ENCODE peak calls at places on chromosomes 5 and 9, in five cellular contexts. A is breast epithelium, W is A673, Y is aorta, J is HCT116. H is an unnamed sample. For H3K4me1, the result is how much of the 10 kb centered on the place peaks cover.

GRCh38 chr9:78325343-78325742 is 28.4 kb downstream of the PSAT1 start:
- DNase-seq in W (peak), A (no peak), Y (no peak), J (no peak), H (no peak)

GRCh38 chr9:5543875-5544702 is 33.8 kb downstream of the PDCD1LG2 start:
- DNase-seq in J (no peak), W (no peak), A (no peak), Y (no peak), H (no peak)

GRCh38 chr5:54217826-54218503 is 92.4 kb downstream of the ARL15 start:
- DNase-seq in A (no peak), W (peak), Y (no peak), J (peak), H (no peak)

GRCh38 chr9:109254317-109254716 is 66.5 kb downstream of the EPB41L4B start:
- DNase-seq in Y (no peak), J (no peak), W (no peak), A (no peak), H (no peak)

GRCh38 chr9:114273461-114273881 is 49.4 kb upstream of the ORM1 start:
- DNase-seq in J (no peak), W (no peak), Y (peak), A (peak), H (no peak)

GRCh38 chr5:41908374-41909079 is 4.4 kb downstream of the RIMOC1 start:
- DNase-seq in Y (no peak), W (no peak), J (no peak), A (no peak), H (no peak)

GRCh38 chr9:116800885-116801284 is 113.8 kb downstream of the TRIM32 start:
- DNase-seq in W (peak), Y (no peak), A (no peak), J (no peak), H (no peak)

GRCh38 chr5:159263569-159263905 is 447 bp downstream of the UBLCP1 start:
- DNase-seq in Y (no peak), J (no peak), W (no peak), A (no peak), H (no peak)

GRCh38 chr5:132211787-132212186 is 15.9 kb downstream of the P4HA2 start:
- DNase-seq in W (peak), J (no peak), Y (no peak), A (no peak), H (no peak)

GRCh38 chr9:12884736-12885395 is 110.0 kb downstream of the LURAP1L start:
- DNase-seq in W (peak), Y (no peak), A (no peak), J (peak), H (no peak)

GRCh38 chr9:18261143-18261542 is 212.8 kb upstream of the ADAMTSL1 start:
- DNase-seq in W (no peak), A (no peak), J (no peak), Y (no peak), H (no peak)

GRCh38 chr5:134547999-134548626 is 22.6 kb downstream of the JADE2 start:
- DNase-seq in W (no peak), A (no peak), Y (no peak), J (no peak), H (no peak)

GRCh38 chr9:32180597-32180996 is 203.8 kb upstream of the ACO1 start:
- DNase-seq in W (no peak), J (no peak), Y (no peak), A (no peak), H (no peak)

GRCh38 chr5:106408141-106408540 is 1262.6 kb downstream of the EFNA5 start:
- DNase-seq in A (no peak), W (no peak), J (no peak), Y (no peak), H (no peak)

GRCh38 chr9:134343637-134344036 is 17.4 kb downstream of the RXRA start:
- DNase-seq in W (no peak), A (no peak), Y (no peak), J (no peak), H (no peak)

GRCh38 chr9:121774715-121775613 is 123.5 kb downstream of the DAB2IP start:
- DNase-seq in J (no peak), Y (peak), A (peak), W (no peak), H (no peak)

GRCh38 chr5:90529939-90530677 is 724 bp upstream of the LYSMD3 start:
- DNase-seq in J (peak), A (peak), Y (peak), W (peak), H (peak)

GRCh38 chr9:92723299-92723625 is 41.4 kb downstream of the BICD2 start:
- DNase-seq in A (no peak), Y (no peak), W (no peak), J (no peak), H (no peak)

GRCh38 chr9:130872912-130873503 is 23.6 kb downstream of the QRFP start:
- DNase-seq in A (no peak), Y (peak), J (no peak), W (no peak), H (no peak)

GRCh38 chr5:82447913-82448312 is 169.8 kb upstream of the RPS23 start:
- DNase-seq in A (no peak), W (no peak), J (no peak), Y (no peak), H (no peak)

GRCh38 chr9:561430-561829 is 280.1 kb upstream of the DMRT1 start:
- DNase-seq in J (no peak), Y (no peak), W (no peak), A (no peak), H (no peak)

GRCh38 chr5:170430871-170431437 is 41.8 kb upstream of the KCNMB1 start:
- DNase-seq in Y (no peak), J (no peak), W (no peak), A (no peak), H (no peak)

GRCh38 chr9:79471577-79472543 is 99.9 kb upstream of the TLE4 start:
- DNase-seq in A (no peak), J (no peak), Y (peak), W (peak), H (peak)

GRCh38 chr5:166503506-166503905 is 1787.9 kb upstream of the WWC1 start:
- DNase-seq in W (no peak), A (no peak), J (no peak), Y (no peak), H (no peak)

GRCh38 chr9:132011309-132011708 is 68.4 kb downstream of the MED27 start:
- DNase-seq in W (no peak), J (no peak), Y (no peak), A (no peak), H (no peak)

GRCh38 chr5:115770466-115770865 is 46.0 kb downstream of the CDO1 start:
- DNase-seq in A (no peak), Y (no peak), J (peak), W (peak), H (no peak)

GRCh38 chr9:23781111-23781510 is 44.9 kb downstream of the ELAVL2 start:
- DNase-seq in A (no peak), W (no peak), Y (no peak), J (no peak), H (no peak)

GRCh38 chr5:181084631-181085195 is 44.6 kb downstream of the BTNL9 start:
- DNase-seq in J (no peak), A (no peak), W (no peak), Y (no peak), H (no peak)

GRCh38 chr5:177319913-177320588 is 8.4 kb upstream of the MXD3 start:
- DNase-seq in J (no peak), W (no peak), A (no peak), Y (peak), H (no peak)

GRCh38 chr9:4640027-4640426 is 22.1 kb upstream of the PLPP6 start:
- DNase-seq in A (no peak), Y (no peak), J (peak), W (peak), H (no peak)

GRCh38 chr5:59264641-59265245 is 628.8 kb downstream of the PDE4D start:
- DNase-seq in Y (no peak), J (no peak), W (no peak), A (no peak), H (no peak)

DNA sequence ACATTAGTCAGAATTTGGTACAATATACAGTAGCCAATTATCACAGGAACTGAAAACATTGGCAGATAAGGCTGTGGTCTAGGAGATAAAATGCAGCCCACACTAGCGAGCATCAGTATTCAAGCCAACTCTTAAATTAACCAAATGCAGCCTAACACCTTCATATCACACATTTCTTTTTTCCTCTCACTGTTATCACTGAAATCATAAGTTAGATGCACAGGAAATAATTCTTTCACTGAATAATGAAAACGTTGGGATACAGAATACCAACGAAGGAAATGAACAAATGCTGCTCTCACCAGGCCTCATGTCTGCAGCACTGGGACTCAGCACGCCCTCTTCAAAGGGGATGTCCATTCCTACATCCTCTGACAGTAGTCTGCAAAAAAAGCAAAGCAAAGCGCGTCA is 109.1 kb upstream of the PCA3 start:
- DNase-seq in J (no peak), W (no peak), Y (no peak), A (no peak), H (no peak)
- H3K4me1 ChIP-seq in J (under half), W (under half), Y (under half), A (under half), H (under half)

GRCh38 chr9:99018653-99019052 is 74.9 kb downstream of the COL15A1 start:
- DNase-seq in A (no peak), W (no peak), Y (no peak), J (no peak), H (no peak)

GRCh38 chr9:99020786-99021436 is 77.2 kb downstream of the COL15A1 start:
- DNase-seq in Y (no peak), J (no peak), A (no peak), W (no peak), H (no peak)

GRCh38 chr9:99016681-99017387 is 73.1 kb downstream of the COL15A1 start:
- DNase-seq in Y (no peak), W (no peak), J (no peak), A (no peak), H (no peak)

GRCh38 chr9:99021512-99021911 is 77.8 kb downstream of the COL15A1 start:
- DNase-seq in A (no peak), W (no peak), Y (no peak), J (no peak), H (no peak)

DNA sequence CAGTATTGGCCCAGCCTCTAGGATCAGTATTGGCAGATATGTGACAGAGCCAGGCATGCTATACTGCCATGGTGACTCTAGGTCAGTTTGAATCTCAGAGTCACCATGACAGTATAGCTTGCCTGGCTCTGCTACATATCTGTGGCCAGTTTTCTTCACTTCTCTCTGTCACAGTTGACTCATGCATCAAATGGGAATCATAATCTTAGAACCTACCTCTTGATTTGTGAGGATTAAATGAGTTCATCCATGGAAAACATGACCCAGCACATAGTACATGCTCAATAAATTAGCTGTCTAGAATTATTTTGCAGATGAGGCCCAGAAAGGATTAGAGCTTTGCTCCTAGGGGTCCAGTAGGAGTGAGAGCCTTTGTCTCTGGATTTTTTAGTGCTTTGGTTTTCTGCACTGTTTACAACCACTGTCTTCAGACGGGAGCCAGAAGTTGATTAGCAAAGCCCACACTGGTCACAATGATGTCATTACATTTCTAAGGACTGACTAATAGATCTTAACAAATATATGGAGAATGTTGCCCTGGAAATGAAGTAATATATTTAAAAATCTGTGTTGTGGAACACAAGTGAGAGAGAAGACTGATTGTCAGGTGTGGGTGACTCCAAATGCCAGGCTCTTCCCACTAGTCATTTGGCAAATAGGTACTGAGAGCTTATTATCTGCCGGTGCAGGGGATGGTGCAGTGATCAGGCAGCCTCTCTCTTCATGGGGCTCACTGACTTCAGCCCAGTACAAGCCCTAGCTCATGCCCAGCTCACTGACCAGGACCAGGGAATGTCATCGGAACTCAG is 76.0 kb downstream of the COL15A1 start:
- DNase-seq in J (no peak), W (no peak), A (no peak), Y (no peak), H (no peak)
- H3K27ac ChIP-seq in J (no peak), W (no peak), A (peak), Y (peak), H (peak)

GRCh38 chr5:178340637-178341036 is 108.0 kb upstream of the PHYKPL start:
- DNase-seq in W (no peak), Y (peak), A (peak), J (no peak), H (no peak)

GRCh38 chr5:178339272-178339671 is 106.7 kb upstream of the PHYKPL start:
- DNase-seq in J (no peak), W (no peak), A (no peak), Y (peak), H (no peak)

GRCh38 chr5:178341091-178341960 is 108.7 kb upstream of the PHYKPL start:
- DNase-seq in A (no peak), W (no peak), Y (peak), J (no peak), H (no peak)

GRCh38 chr5:178338750-178339144 is 106.1 kb upstream of the PHYKPL start:
- DNase-seq in Y (no peak), J (no peak), W (no peak), A (no peak), H (no peak)

GRCh38 chr5:178340187-178340586 is 107.6 kb upstream of the PHYKPL start:
- DNase-seq in Y (no peak), A (no peak), W (no peak), J (no peak), H (no peak)
- H3K4me1 ChIP-seq in Y (under half), A (under half), W (under half), J (under half), H (under half)

GRCh38 chr9:129408535-129409215 is 212.2 kb downstream of the C9orf50 start:
- DNase-seq in W (no peak), Y (no peak), J (no peak), A (no peak), H (peak)
- H3K27ac ChIP-seq in W (no peak), Y (no peak), J (peak), A (no peak), H (peak)

GRCh38 chr5:113095831-113096230 is 119.2 kb downstream of the DCP2 start:
- DNase-seq in Y (no peak), A (no peak), J (no peak), W (no peak), H (no peak)

GRCh38 chr5:113092683-113093082 is 116.1 kb downstream of the DCP2 start:
- DNase-seq in Y (no peak), A (no peak), W (no peak), J (no peak), H (no peak)

GRCh38 chr5:113091622-113092021 is 115.0 kb downstream of the DCP2 start:
- DNase-seq in W (no peak), J (no peak), Y (no peak), A (no peak), H (no peak)

GRCh38 chr5:113090336-113091106 is 113.9 kb downstream of the DCP2 start:
- DNase-seq in J (no peak), Y (no peak), A (no peak), W (no peak), H (no peak)

GRCh38 chr5:113093561-113093960 is 117.0 kb downstream of the DCP2 start:
- DNase-seq in W (no peak), J (no peak), A (no peak), Y (no peak), H (no peak)
- H3K4me1 ChIP-seq in W (under half), J (under half), A (under half), Y (under half), H (under half)

H was measured in gastrocnemius medialis.